ENCODE peak calls at places on chromosomes 4 and X, in nine cellular contexts. P is PC-9, X is lung, R is upper lobe of right lung, I is adrenal gland, L is dorsolateral prefrontal cortex, O is epithelial cell of esophagus, G is cardiac muscle cell, Z is right atrium auricular region. E is an unnamed sample.

GRCh38 chrX:65985922-65986588 is 53.8 kb downstream of the VSIG4 start:
- DNase-seq in I (peak), X (peak), P (peak), G (peak), R (no peak), O (peak), L (no peak), Z (no peak), E (peak)

GRCh38 chrX:107849747-107850478 is 24.2 kb downstream of the MID2 start:
- DNase-seq in X (no peak), I (peak), P (no peak), L (no peak), G (no peak), R (no peak), Z (no peak), O (peak), E (no peak)

GRCh38 chr4:105520819-105521790 is 31.3 kb upstream of the ARHGEF38 start:
- DNase-seq in I (peak), L (no peak), X (no peak), P (peak), Z (no peak), G (peak), R (no peak), O (peak), E (peak)

GRCh38 chrX:103688949-103689348 is 2.5 kb upstream of the MORF4L2 start:
- DNase-seq in Z (no peak), I (no peak), X (no peak), L (no peak), O (peak), R (no peak), P (no peak), G (peak), E (no peak)

GRCh38 chrX:8374041-8374825 is 90.4 kb upstream of the VCX3B start:
- DNase-seq in X (no peak), I (no peak), Z (no peak), R (no peak), G (no peak), P (no peak), O (peak), L (no peak), E (peak)

GRCh38 chrX:150482537-150483217 is 85.7 kb upstream of the MTM1 start:
- DNase-seq in I (peak), X (no peak), L (no peak), Z (no peak), R (no peak), P (peak), O (peak), G (no peak), E (peak)

GRCh38 chr4:172596206-172596605 is 572.4 kb upstream of the GALNT7 start:
- DNase-seq in I (no peak), G (no peak), O (no peak), Z (no peak), R (no peak), X (no peak), L (no peak), P (no peak), E (no peak)

GRCh38 chr4:54961357-54961975 is 163.9 kb downstream of the KDR start:
- DNase-seq in O (peak), X (no peak), P (no peak), Z (no peak), I (no peak), L (no peak), R (no peak), G (peak), E (no peak)

GRCh38 chr4:152633118-152633517 is 46.7 kb downstream of the TMEM154 start:
- DNase-seq in L (no peak), G (no peak), P (no peak), X (no peak), R (no peak), Z (no peak), O (peak), I (no peak), E (no peak)

GRCh38 chr4:186628058-186628711 is 72.8 kb upstream of the MTNR1A start:
- DNase-seq in I (no peak), X (no peak), L (no peak), G (no peak), R (no peak), Z (no peak), O (peak), P (peak), E (no peak)

GRCh38 chr4:104966349-104967033 is 180.2 kb upstream of the TET2 start:
- DNase-seq in I (no peak), O (peak), P (peak), R (no peak), Z (no peak), X (peak), L (no peak), G (no peak), E (no peak)

GRCh38 chr4:66829310-66829709 is 716.0 kb downstream of the CENPC start:
- DNase-seq in R (no peak), G (no peak), P (no peak), L (no peak), X (no peak), I (no peak), Z (no peak), O (no peak), E (no peak)

GRCh38 chr4:8817813-8818062 is 53.9 kb downstream of the HMX1 start:
- DNase-seq in P (no peak), O (no peak), Z (no peak), L (peak), I (no peak), X (no peak), G (no peak), R (peak), E (no peak)

GRCh38 chr4:153207561-153207960 is 3.3 kb downstream of the TRIM2 start:
- DNase-seq in L (peak), Z (no peak), X (no peak), I (peak), P (no peak), R (no peak), G (peak), O (no peak), E (no peak)

GRCh38 chrX:49077941-49078340 is 1.7 kb downstream of the WDR45 start:
- DNase-seq in R (no peak), L (no peak), P (no peak), O (no peak), Z (no peak), X (no peak), I (no peak), G (no peak), E (no peak)

GRCh38 chr4:177309525-177310371 is at the start of gene NEIL3:
- DNase-seq in P (peak), Z (peak), I (peak), O (peak), X (peak), G (peak), L (peak), R (peak), E (peak)

GRCh38 chrX:153903238-153903980 is 1.1 kb upstream of the AVPR2 start:
- DNase-seq in L (no peak), R (no peak), Z (no peak), P (no peak), G (no peak), X (no peak), I (no peak), O (no peak), E (no peak)

GRCh38 chr4:168528131-168528949 is 31.5 kb downstream of the PALLD start:
- DNase-seq in I (no peak), R (no peak), O (peak), L (no peak), P (no peak), X (no peak), Z (no peak), G (no peak), E (no peak)

GRCh38 chr4:76488905-76489798 is 54.1 kb downstream of the SHROOM3 start:
- DNase-seq in Z (no peak), O (no peak), G (no peak), X (no peak), L (no peak), R (no peak), P (no peak), I (no peak), E (no peak)

GRCh38 chr4:85149656-85150055 is 183.2 kb upstream of the WDFY3 start:
- DNase-seq in Z (no peak), O (peak), P (no peak), X (no peak), G (no peak), R (no peak), I (no peak), L (no peak), E (peak)

DNA sequence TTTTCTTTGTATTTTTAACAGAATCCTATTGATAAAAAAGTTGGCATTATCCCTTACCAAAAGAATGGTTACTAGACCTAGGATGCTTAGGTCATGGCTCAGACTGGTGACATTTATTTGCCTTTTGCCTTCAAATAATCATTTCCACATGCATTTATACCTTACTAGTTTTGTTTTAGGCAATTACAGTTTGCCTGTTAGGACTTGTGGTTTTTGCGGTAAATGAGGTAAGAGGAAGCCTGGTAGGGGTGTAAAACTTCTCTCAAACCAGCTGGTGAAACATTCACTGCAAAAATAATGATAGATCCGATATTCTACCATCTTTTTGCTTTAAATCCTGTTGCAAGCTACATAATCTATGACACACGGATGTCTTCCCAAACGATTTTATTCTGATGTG is 12.1 kb downstream of the LAMP2 start:
- DNase-seq in O (peak), G (no peak), I (no peak), X (no peak), L (no peak), Z (no peak), R (no peak), P (no peak), E (no peak)
- H3K4me3 ChIP-seq in O (peak), G (no peak), I (no peak), X (no peak), L (no peak), Z (no peak), R (no peak), P (no peak), E (no peak)

GRCh38 chrX:147838465-147839131 is 73.1 kb upstream of the FMR1 start:
- DNase-seq in G (no peak), P (no peak), Z (no peak), R (no peak), L (no peak), O (peak), X (no peak), I (no peak), E (no peak)
- TF ChIP-seq CTCF in G (no peak), P (peak), Z (peak), R (no peak), L (peak), O (peak), X (no peak), I (peak), E (no peak)

DNA sequence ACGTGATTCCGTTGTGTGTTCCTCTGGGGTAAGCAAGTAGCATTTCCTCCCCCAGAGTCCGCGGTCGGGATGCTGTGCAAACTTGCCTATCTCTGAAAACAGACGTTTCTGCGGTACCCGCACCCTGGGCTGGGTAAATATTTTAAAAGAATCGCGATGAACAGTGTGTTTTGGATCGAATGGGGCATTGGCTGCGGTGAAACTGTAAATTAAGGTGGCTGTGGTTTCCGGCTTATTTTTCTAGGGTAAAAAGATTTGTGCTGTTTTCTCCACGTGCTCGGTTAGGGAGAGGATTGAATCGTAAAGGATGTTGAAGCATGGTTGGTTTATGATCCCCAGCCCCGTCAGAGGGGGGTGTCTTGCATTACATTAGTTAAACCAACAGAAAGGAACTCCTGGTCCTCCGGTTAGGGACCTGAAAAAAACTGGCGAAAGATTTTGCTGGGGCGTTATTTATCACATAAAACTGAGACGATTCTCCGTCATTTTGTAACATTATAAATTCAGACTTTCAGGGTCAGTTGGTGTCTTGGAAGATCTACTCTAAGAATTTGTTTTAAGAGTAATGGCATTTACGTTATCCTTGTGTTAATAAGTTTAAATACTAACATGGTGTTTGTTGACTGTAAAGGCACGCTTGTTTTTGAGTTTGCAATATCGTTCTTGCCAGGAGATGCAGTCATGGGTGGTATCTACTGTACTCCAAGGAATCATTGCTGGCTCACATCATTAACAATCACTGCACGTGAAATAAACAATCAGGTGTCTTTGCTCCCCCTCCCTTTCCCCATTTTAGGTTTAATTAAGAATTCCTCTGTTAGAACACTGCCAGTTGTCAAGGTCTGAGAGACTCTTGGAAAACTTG is 1.4 kb downstream of the HHIP start:
- DNase-seq in Z (no peak), G (no peak), R (no peak), I (no peak), P (no peak), L (no peak), X (no peak), O (peak), E (peak)
- H3K4me3 ChIP-seq in Z (no peak), G (no peak), R (peak), I (peak), P (no peak), L (peak), X (peak), O (peak), E (peak)

GRCh38 chr4:155411546-155411945 is 34.8 kb upstream of the MAP9 start:
- DNase-seq in Z (no peak), G (no peak), R (no peak), L (no peak), I (no peak), P (no peak), X (no peak), O (no peak), E (no peak)

GRCh38 chr4:155419266-155419665 is 42.5 kb upstream of the MAP9 start:
- DNase-seq in X (no peak), Z (no peak), O (peak), R (no peak), I (no peak), G (no peak), P (no peak), L (no peak), E (no peak)

GRCh38 chr4:155408796-155409195 is 32.0 kb upstream of the MAP9 start:
- DNase-seq in L (no peak), G (no peak), I (no peak), Z (no peak), R (no peak), O (no peak), P (no peak), X (no peak), E (no peak)

GRCh38 chr4:155415662-155416061 is 38.9 kb upstream of the MAP9 start:
- DNase-seq in P (no peak), L (no peak), I (no peak), X (no peak), G (no peak), R (no peak), Z (no peak), O (no peak), E (no peak)

GRCh38 chr4:155413451-155413850 is 36.7 kb upstream of the MAP9 start:
- DNase-seq in X (no peak), L (no peak), P (no peak), Z (no peak), G (no peak), O (no peak), I (no peak), R (no peak), E (no peak)
- TF ChIP-seq CTCF in X (no peak), L (no peak), P (no peak), Z (no peak), G (no peak), O (no peak), I (no peak), R (no peak), E (no peak)

GRCh38 chr4:139630991-139631390 is 34.6 kb upstream of the MGST2 start:
- DNase-seq in O (no peak), R (no peak), G (no peak), Z (no peak), I (no peak), X (no peak), L (no peak), P (no peak), E (no peak)

GRCh38 chr4:139635966-139636365 is 29.7 kb upstream of the MGST2 start:
- DNase-seq in P (no peak), I (no peak), X (no peak), L (no peak), G (no peak), O (no peak), R (no peak), Z (no peak), E (no peak)

GRCh38 chr4:139633195-139633594 is 32.4 kb upstream of the MGST2 start:
- DNase-seq in X (no peak), R (no peak), P (no peak), L (no peak), I (peak), O (no peak), G (no peak), Z (no peak), E (no peak)

GRCh38 chr4:139629761-139630160 is 35.9 kb upstream of the MGST2 start:
- DNase-seq in X (no peak), P (no peak), L (no peak), Z (no peak), G (no peak), O (no peak), R (no peak), I (no peak), E (no peak)

DNA sequence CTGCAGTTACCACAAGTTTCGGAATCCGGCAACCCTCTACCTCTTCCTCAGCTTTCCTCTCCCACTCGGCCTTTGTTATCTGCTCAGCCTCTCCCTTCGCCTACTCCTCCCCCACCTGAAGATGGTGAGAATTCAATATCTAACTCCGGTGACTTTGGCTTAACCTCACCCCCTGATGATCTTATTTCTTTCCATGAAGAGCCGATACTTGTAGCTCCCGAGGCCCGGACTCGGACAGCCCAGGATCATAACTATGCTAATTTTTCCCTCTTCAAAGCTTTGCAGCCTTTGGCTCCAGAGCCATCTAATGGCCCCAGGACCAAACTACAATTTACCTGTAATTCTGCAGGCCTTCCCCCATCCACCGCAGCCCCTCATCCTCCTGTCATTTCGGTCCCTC is 32.0 kb upstream of the MGST2 start:
- DNase-seq in P (no peak), L (no peak), R (no peak), X (no peak), Z (no peak), I (peak), G (peak), O (peak), E (no peak)
- H3K4me3 ChIP-seq in P (no peak), L (peak), R (peak), X (no peak), Z (no peak), I (peak), G (no peak), O (no peak), E (no peak)